ENCODE peak calls at places on chromosomes 6 and 20, in six cellular contexts. H is GM12878, J is endothelial cell of umbilical vein, Y is HCT116, U is breast epithelium, E is transverse colon. A is an unnamed sample.

GRCh38 chr6:10441004-10441654 is 26.3 kb upstream of the TFAP2A start:
- DNase-seq in H (no peak), J (no peak), Y (peak; percentile 93), U (no peak), E (no peak), A (no peak)

GRCh38 chr20:9348746-9349145 is 165.6 kb upstream of the LAMP5 start:
- DNase-seq in H (no peak), J (peak; percentile 48), Y (no peak), U (no peak), E (no peak), A (no peak)

GRCh38 chr6:24492475-24492874 is 2.3 kb upstream of the ALDH5A1 start:
- DNase-seq in H (no peak), J (peak; percentile 6), Y (no peak), U (no peak), E (peak; percentile 23), A (no peak)

GRCh38 chr20:19427913-19428800 is 215.7 kb downstream of the SLC24A3 start:
- DNase-seq in H (no peak), J (no peak), Y (no peak), U (no peak), E (no peak), A (peak; percentile 29)

GRCh38 chr6:14290448-14291388 is 173.1 kb downstream of the CD83 start:
- DNase-seq in H (no peak), J (no peak), Y (no peak), U (no peak), E (no peak), A (no peak)

GRCh38 chr20:58603656-58604184 is 47.4 kb upstream of the STX16 start:
- DNase-seq in H (no peak), J (no peak), Y (no peak), U (no peak), E (no peak), A (no peak)

GRCh38 chr20:40787922-40788321 is 98.9 kb upstream of the MAFB start:
- DNase-seq in H (no peak), J (no peak), Y (no peak), U (no peak), E (no peak), A (no peak)

GRCh38 chr20:34970193-34971037 is 14.7 kb downstream of the MYH7B start:
- DNase-seq in H (no peak), J (no peak), Y (no peak), U (no peak), E (no peak), A (no peak)

GRCh38 chr6:130513770-130514169 is 148.0 kb downstream of the TMEM200A start:
- DNase-seq in H (peak; percentile 45), J (no peak), Y (no peak), U (peak; percentile 35), E (peak; percentile 9), A (no peak)

GRCh38 chr6:133130863-133131262 is 110.3 kb upstream of the EYA4 start:
- DNase-seq in H (no peak), J (no peak), Y (peak; percentile 81), U (peak; percentile 56), E (no peak), A (no peak)

GRCh38 chr6:16544006-16544405 is 217.3 kb downstream of the ATXN1 start:
- DNase-seq in H (no peak), J (peak; percentile 37), Y (no peak), U (no peak), E (no peak), A (peak; percentile 24)

GRCh38 chr20:11799131-11799800 is 118.4 kb upstream of the BTBD3 start:
- DNase-seq in H (no peak), J (no peak), Y (no peak), U (no peak), E (no peak), A (no peak)

GRCh38 chr6:68776382-68776781 is 141.3 kb downstream of the ADGRB3 start:
- DNase-seq in H (no peak), J (no peak), Y (no peak), U (no peak), E (no peak), A (no peak)

GRCh38 chr20:51014797-51015722 is 7.8 kb downstream of the KCNG1 start:
- DNase-seq in H (no peak), J (peak; percentile 49), Y (no peak), U (no peak), E (peak; percentile 61), A (no peak)

GRCh38 chr20:57591289-57592229 is 28.7 kb downstream of the ZBP1 start:
- DNase-seq in H (no peak), J (no peak), Y (no peak), U (no peak), E (no peak), A (no peak)

GRCh38 chr6:53906842-53907241 is 112.0 kb downstream of the LRRC1 start:
- DNase-seq in H (no peak), J (no peak), Y (no peak), U (no peak), E (no peak), A (no peak)

GRCh38 chr6:2196079-2196679 is 49.2 kb downstream of the GMDS start:
- DNase-seq in H (peak; percentile 13), J (peak; percentile 88), Y (peak; percentile 19), U (no peak), E (peak; percentile 21), A (peak; percentile 43)

GRCh38 chr20:50215101-50215500 is 24.5 kb downstream of the CEBPB start:
- DNase-seq in H (no peak), J (no peak), Y (no peak), U (no peak), E (no peak), A (no peak)

GRCh38 chr6:37225350-37226169 is 32.0 kb upstream of the TBC1D22B start:
- DNase-seq in H (no peak), J (no peak), Y (no peak), U (no peak), E (no peak), A (no peak)

GRCh38 chr6:72704979-72705378 is 83.1 kb downstream of the KCNQ5 start:
- DNase-seq in H (no peak), J (peak; percentile 6), Y (no peak), U (no peak), E (no peak), A (no peak)

GRCh38 chr6:118890997-118891790 is 2.8 kb upstream of the ASF1A start:
- DNase-seq in H (no peak), J (no peak), Y (no peak), U (no peak), E (no peak), A (no peak)

GRCh38 chr6:2680264-2680908 is 70.3 kb downstream of the MYLK4 start:
- DNase-seq in H (no peak), J (no peak), Y (no peak), U (no peak), E (no peak), A (no peak)

GRCh38 chr6:33078442-33078841 is 2.7 kb downstream of the HLA-DPB1 start:
- DNase-seq in H (no peak), J (no peak), Y (no peak), U (no peak), E (no peak), A (no peak)
- H3K27me3 ChIP-seq in H (no peaks in the 10 kb centered on the region), J (no peaks in the 10 kb centered on the region), Y (no peaks in the 10 kb centered on the region), U (no peaks in the 10 kb centered on the region), E (peaks cover 13% of the 10 kb centered on the region), A (no peaks in the 10 kb centered on the region)

GRCh38 chr6:166627039-166627874 is at the start of gene RPS6KA2:
- DNase-seq in H (peak; percentile 93), J (peak; percentile 100), Y (peak; percentile 97), U (peak; percentile 100), E (peak; percentile 100), A (peak; percentile 100)

GRCh38 chr6:166623318-166623717 is 3.7 kb downstream of the RPS6KA2 start:
- DNase-seq in H (no peak), J (no peak), Y (no peak), U (no peak), E (no peak), A (no peak)

GRCh38 chr6:166626177-166627038 is 643 bp downstream of the RPS6KA2 start:
- DNase-seq in H (no peak), J (peak; percentile 60), Y (no peak), U (peak; percentile 32), E (peak; percentile 22), A (peak; percentile 88)

GRCh38 chr6:166625356-166625755 is 1.7 kb downstream of the RPS6KA2 start:
- DNase-seq in H (no peak), J (peak; percentile 65), Y (no peak), U (no peak), E (no peak), A (no peak)

DNA sequence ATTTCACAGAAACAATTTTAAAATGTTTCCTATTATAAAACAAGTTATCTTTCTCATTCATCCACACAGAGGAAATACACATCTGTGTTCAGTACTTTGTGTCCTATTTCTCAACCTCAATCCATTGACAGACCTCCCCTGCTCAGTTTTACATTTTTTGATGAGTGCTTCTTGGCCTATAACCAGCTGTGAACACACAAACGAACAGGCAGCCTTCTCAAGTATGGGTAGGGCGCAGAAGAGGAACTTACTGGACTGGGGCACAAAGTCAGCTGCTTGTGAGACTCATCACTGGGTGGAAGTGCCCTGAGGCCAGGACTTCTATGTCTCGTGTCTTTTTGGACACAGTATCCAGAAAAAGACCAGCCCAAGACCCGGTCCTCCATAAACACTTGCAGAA is 2.8 kb downstream of the RPS6KA2 start:
- DNase-seq in H (no peak), J (peak; percentile 28), Y (no peak), U (no peak), E (no peak), A (peak; percentile 88)
- TF ChIP-seq POLR2AphosphoS5 in H (no peak), J (no peak), Y (no peak), U (no peak), E (peak; percentile 36), A (peak; percentile 85)

GRCh38 chr6:125746731-125747588 is 2.5 kb upstream of the HEY2 start:
- DNase-seq in H (no peak), J (peak; percentile 47), Y (no peak), U (peak; percentile 64), E (peak; percentile 71), A (peak; percentile 71)
- TF ChIP-seq POLR2A in H (no peak), J (no peak), Y (no peak), U (no peak), E (no peak), A (no peak)

GRCh38 chr20:38905375-38905774 is 20.8 kb upstream of the FAM83D start:
- DNase-seq in H (no peak), J (peak; percentile 36), Y (no peak), U (no peak), E (no peak), A (no peak)

GRCh38 chr20:38903335-38903734 is 22.9 kb upstream of the FAM83D start:
- DNase-seq in H (no peak), J (no peak), Y (no peak), U (no peak), E (no peak), A (no peak)

GRCh38 chr20:38902601-38903000 is 23.6 kb upstream of the FAM83D start:
- DNase-seq in H (no peak), J (no peak), Y (no peak), U (no peak), E (no peak), A (no peak)

DNA sequence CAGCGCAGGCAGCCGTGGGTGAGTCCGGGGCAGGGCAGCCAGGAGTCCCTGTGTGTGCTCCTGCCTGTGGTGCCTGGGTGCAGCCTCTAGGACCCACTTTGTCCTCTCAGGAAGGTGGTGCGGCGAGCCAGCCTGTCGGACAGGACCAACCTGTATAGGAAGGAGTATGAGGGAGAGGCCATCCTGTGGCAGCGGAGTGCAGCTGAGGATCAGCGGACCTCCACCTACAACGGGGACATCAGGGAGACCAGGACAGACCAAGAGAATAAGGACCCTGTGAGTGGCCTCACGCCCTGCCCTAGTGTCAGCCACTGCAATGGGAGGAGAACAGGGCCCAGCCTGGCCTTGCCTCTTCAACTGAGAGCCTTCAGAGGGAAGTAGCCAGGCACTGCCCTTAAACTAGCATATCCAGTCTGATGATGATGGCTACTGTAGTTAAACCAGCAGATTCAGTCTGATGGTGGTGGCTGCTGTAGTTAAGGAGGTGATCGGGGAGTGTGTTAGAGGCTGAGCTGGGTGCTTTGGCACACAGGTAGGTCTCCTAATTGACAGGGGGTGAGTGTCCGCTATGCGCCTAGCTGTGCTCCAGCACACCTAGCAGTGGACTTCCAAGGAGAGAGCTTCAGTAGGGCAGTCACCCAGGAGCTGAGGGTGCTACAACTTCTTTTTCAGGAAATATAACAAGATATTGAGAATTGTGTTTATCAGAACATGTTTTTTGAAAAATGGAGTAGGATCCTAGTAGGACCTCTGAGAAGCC is 18.1 kb upstream of the FAM83D start:
- DNase-seq in H (no peak), J (no peak), Y (no peak), U (no peak), E (no peak), A (no peak)
- H3K27me3 ChIP-seq in H (no peaks in the 10 kb centered on the region), J (no peaks in the 10 kb centered on the region), Y (no peaks in the 10 kb centered on the region), U (no peaks in the 10 kb centered on the region), E (no peaks in the 10 kb centered on the region), A (no peaks in the 10 kb centered on the region)

A was measured in upper lobe of left lung.